ENCODE peak calls at places on chromosomes 4 and X, in six cellular contexts. W is CD8-positive, alpha-beta T cell; Z is Calu3; F is AG10803; B is HFF-Myc; I is BJ. P is an unnamed sample.

GRCh38 chrX:12370444-12371089 is 232.3 kb downstream of the FRMPD4 start:
- DNase-seq in W (no peak), Z (no peak), F (peak; percentile 93), B (peak; percentile 9), I (peak; percentile 89), P (no peak)

GRCh38 chrX:24395775-24396174 is 35.3 kb downstream of the SUPT20HL1 start:
- DNase-seq in W (peak; percentile 23), Z (peak; percentile 61), F (peak; percentile 62), B (peak; percentile 27), I (peak; percentile 19), P (peak; percentile 54)

GRCh38 chrX:54561622-54562021 is 31.6 kb downstream of the GNL3L start:
- DNase-seq in W (no peak), Z (no peak), F (no peak), B (no peak), I (no peak), P (no peak)

GRCh38 chrX:83759872-83760271 is 101.1 kb upstream of the CYLC1 start:
- DNase-seq in W (no peak), Z (peak; percentile 0), F (peak; percentile 1), B (no peak), I (no peak), P (no peak)

GRCh38 chrX:153412746-153413720 is 1.8 kb downstream of the ZFP92 start:
- DNase-seq in W (no peak), Z (no peak), F (no peak), B (no peak), I (no peak), P (no peak)

GRCh38 chrX:21375795-21376069 is 1.5 kb downstream of the CNKSR2 start:
- DNase-seq in W (no peak), Z (no peak), F (no peak), B (no peak), I (no peak), P (no peak)

GRCh38 chr4:40325406-40326019 is 9.6 kb upstream of the CHRNA9 start:
- DNase-seq in W (peak; percentile 49), Z (peak; percentile 41), F (peak; percentile 72), B (peak; percentile 44), I (no peak), P (peak; percentile 75)

GRCh38 chr4:148330161-148330560 is 112.1 kb downstream of the NR3C2 start:
- DNase-seq in W (no peak), Z (no peak), F (no peak), B (no peak), I (no peak), P (no peak)

GRCh38 chr4:4762300-4762699 is 97.2 kb upstream of the MSX1 start:
- DNase-seq in W (no peak), Z (no peak), F (no peak), B (no peak), I (no peak), P (no peak)

GRCh38 chr4:4759883-4760282 is 99.6 kb upstream of the MSX1 start:
- DNase-seq in W (no peak), Z (no peak), F (no peak), B (no peak), I (no peak), P (no peak)

GRCh38 chr4:4759233-4759632 is 100.2 kb upstream of the MSX1 start:
- DNase-seq in W (no peak), Z (no peak), F (no peak), B (no peak), I (no peak), P (no peak)

GRCh38 chr4:4762909-4763814 is 96.3 kb upstream of the MSX1 start:
- DNase-seq in W (no peak), Z (peak; percentile 4), F (peak; percentile 69), B (peak; percentile 98), I (peak; percentile 56), P (peak; percentile 21)

DNA sequence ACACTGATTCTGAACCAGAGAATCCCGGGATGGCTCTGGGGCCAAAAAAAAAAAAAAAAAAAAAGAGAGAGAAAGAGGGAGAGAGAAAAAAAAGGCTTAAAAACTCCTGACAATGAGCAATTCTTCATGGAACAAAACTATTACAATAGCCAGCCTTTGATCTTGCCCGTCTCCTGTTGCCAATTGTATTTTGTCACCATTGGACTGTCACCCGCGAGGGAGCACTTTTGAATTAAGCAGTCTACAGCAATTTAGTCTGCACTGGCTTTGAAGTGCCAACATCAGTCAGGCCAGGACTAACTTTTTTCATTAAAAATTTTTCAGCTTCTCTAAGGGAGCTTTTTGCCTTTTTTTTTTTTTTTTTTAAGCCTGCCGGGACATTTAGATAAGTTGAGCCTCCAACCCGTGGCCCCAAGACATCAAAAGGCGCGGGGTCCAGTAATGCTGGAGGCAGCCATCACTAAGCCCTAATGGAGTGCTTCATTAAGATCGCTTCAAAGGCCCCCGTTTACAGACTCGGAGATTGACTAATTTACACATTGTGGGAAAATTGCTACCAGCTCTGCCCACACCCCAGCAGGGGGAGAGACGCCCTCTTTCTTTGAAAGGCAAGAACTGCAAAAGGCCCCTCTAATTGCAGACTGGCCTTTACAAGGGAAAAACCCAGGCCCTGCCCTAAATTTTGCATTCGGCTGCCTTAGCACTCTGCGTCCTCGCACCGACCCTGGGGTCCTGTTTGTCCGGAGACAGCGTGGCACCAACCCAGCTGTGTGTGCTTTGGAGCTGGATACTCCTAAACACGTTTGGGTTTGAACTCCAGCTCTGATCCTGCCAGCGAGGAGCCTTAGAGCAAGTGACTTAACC is 98.1 kb upstream of the MSX1 start:
- DNase-seq in W (no peak), Z (no peak), F (no peak), B (no peak), I (no peak), P (no peak)
- TF ChIP-seq CTCF in W (no peak), Z (no peak), F (peak; percentile 42), B (peak; percentile 50), I (peak; percentile 27), P (peak; percentile 30)

GRCh38 chr4:175253184-175253902 is 335.2 kb downstream of the ADAM29 start:
- DNase-seq in W (no peak), Z (no peak), F (no peak), B (no peak), I (no peak), P (no peak)

GRCh38 chr4:175246941-175247340 is 328.8 kb downstream of the ADAM29 start:
- DNase-seq in W (no peak), Z (no peak), F (no peak), B (no peak), I (no peak), P (no peak)

DNA sequence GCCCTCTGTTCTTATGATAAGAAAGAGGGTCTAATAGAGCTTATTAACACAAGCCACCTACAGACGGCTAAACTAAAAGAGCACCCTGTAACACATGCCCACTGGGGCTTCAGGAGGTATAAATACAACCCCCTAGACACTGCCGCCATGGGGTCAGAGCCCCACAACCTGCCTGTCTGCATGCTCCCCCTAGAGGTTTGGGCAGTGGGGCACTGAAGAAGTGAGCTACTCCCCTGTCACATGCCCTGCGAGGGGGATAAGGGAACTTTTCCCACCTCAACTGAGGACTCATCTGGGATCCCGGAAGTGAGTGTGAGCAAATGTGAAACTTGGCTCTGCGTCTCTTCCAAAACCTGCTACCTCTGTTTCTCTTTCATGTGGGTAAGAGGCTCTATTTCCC is 334.5 kb downstream of the ADAM29 start:
- DNase-seq in W (no peak), Z (no peak), F (no peak), B (no peak), I (no peak), P (no peak)
- TF ChIP-seq CTCF in W (no peak), Z (no peak), F (no peak), B (no peak), I (no peak), P (no peak)

GRCh38 chr4:138199568-138200235 is 42.4 kb downstream of the SLC7A11 start:
- DNase-seq in W (no peak), Z (peak; percentile 67), F (no peak), B (no peak), I (no peak), P (no peak)
- TF ChIP-seq CTCF in W (no peak), Z (no peak), F (no peak), B (no peak), I (no peak), P (no peak)

DNA sequence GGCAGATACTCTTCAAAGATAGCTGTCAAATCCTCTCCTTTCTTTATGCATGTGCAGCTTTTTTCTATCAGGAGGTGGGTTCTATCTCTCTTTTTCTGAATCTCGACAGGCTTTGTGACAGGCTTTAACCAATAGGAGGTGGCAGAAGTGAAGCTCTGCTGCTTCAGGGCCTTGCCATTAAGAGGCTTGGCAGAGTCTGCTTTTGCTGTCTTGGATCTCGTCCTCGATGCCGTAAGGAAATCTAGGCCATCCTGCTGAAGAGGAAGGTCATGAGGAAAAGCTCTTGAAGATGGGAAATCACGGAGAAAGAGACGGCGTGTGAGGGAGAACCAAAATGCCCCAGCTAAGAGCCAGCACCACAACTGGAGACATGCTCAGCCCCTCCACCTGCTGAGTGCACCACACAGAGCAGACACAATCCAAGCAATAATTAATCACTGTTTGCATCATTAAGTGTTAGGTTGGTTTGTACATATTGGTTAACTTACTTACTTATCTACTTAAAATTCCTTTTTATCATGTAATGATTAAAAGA is 92.2 kb downstream of the DDIT4L start:
- DNase-seq in W (no peak), Z (no peak), F (no peak), B (no peak), I (no peak), P (no peak)
- TF ChIP-seq CTCF in W (no peak), Z (no peak), F (no peak), B (no peak), I (no peak), P (no peak)

GRCh38 chr4:60089546-60090273 is 1110.4 kb upstream of the ADGRL3 start:
- DNase-seq in W (no peak), Z (no peak), F (no peak), B (no peak), I (no peak), P (no peak)
- TF ChIP-seq CTCF in W (no peak), Z (no peak), F (no peak), B (no peak), I (no peak), P (no peak)

GRCh38 chr4:3810796-3811485 is 44.8 kb downstream of the ADRA2C start:
- DNase-seq in W (no peak), Z (no peak), F (no peak), B (no peak), I (no peak), P (no peak)

GRCh38 chr4:3808597-3808996 is 42.4 kb downstream of the ADRA2C start:
- DNase-seq in W (no peak), Z (no peak), F (no peak), B (no peak), I (no peak), P (no peak)

GRCh38 chr4:3809028-3809427 is 42.8 kb downstream of the ADRA2C start:
- DNase-seq in W (no peak), Z (no peak), F (no peak), B (no peak), I (no peak), P (no peak)

GRCh38 chr4:3810111-3810680 is 44.0 kb downstream of the ADRA2C start:
- DNase-seq in W (no peak), Z (no peak), F (no peak), B (no peak), I (no peak), P (no peak)

GRCh38 chr4:3809451-3810110 is 43.4 kb downstream of the ADRA2C start:
- DNase-seq in W (no peak), Z (no peak), F (no peak), B (no peak), I (no peak), P (no peak)
- TF ChIP-seq CTCF in W (no peak), Z (no peak), F (no peak), B (no peak), I (no peak), P (no peak)

GRCh38 chr4:87649980-87650379 is at the start of gene DMP1:
- DNase-seq in W (no peak), Z (no peak), F (no peak), B (no peak), I (no peak), P (no peak)

GRCh38 chr4:87644286-87644685 is 5.8 kb upstream of the DMP1 start:
- DNase-seq in W (no peak), Z (no peak), F (no peak), B (no peak), I (no peak), P (no peak)
- TF ChIP-seq CTCF in W (no peak), Z (no peak), F (peak; percentile 1), B (no peak), I (no peak), P (no peak)

GRCh38 chrX:135707880-135708279 is 5.6 kb upstream of the CT45A1 start:
- DNase-seq in W (no peak), Z (peak; percentile 9), F (no peak), B (no peak), I (no peak), P (peak; percentile 23)
- TF ChIP-seq CTCF in W (no peak), Z (no peak), F (no peak), B (peak; percentile 31), I (peak; percentile 23), P (peak; percentile 60)